ENCODE peak calls at places on chromosome 20, in seven cellular contexts. U, V, E, T, P, L and O are unnamed samples.

GRCh38 chr20:44532248-44532980 is 10.5 kb upstream of the SERINC3 start:
- DNase-seq in U (no peak), V (no peak), E (no peak), T (no peak), P (no peak), L (no peak), O (no peak)

GRCh38 chr20:38060536-38060935 is 27.0 kb downstream of the RPRD1B start:
- DNase-seq in U (peak), V (no peak), E (no peak), T (no peak), P (no peak), L (no peak), O (no peak)

GRCh38 chr20:1266167-1266973 is at the start of gene SNPH:
- DNase-seq in U (peak), V (peak), E (peak), T (peak), P (peak), L (no peak), O (peak)

GRCh38 chr20:33125983-33126382 is 42.0 kb upstream of the BPIFA2 start:
- DNase-seq in U (no peak), V (no peak), E (no peak), T (no peak), P (no peak), L (no peak), O (no peak)

GRCh38 chr20:62723768-62724420 is 15.3 kb downstream of the NTSR1 start:
- DNase-seq in U (no peak), V (no peak), E (no peak), T (peak), P (no peak), L (no peak), O (no peak)

GRCh38 chr20:10387686-10388085 is 46.3 kb downstream of the MKKS start:
- DNase-seq in U (no peak), V (no peak), E (no peak), T (no peak), P (peak), L (no peak), O (no peak)

GRCh38 chr20:64106435-64106961 is 867 bp downstream of the NPBWR2 start:
- DNase-seq in U (no peak), V (no peak), E (no peak), T (peak), P (no peak), L (no peak), O (no peak)

GRCh38 chr20:5100684-5101347 is 18.9 kb downstream of the PCNA start:
- DNase-seq in U (peak), V (peak), E (peak), T (peak), P (peak), L (no peak), O (peak)

GRCh38 chr20:60055740-60056139 is 97.5 kb downstream of the CDH26 start:
- DNase-seq in U (no peak), V (peak), E (peak), T (peak), P (no peak), L (no peak), O (no peak)

GRCh38 chr20:59787186-59787890 is 146.1 kb downstream of the SYCP2 start:
- DNase-seq in U (no peak), V (no peak), E (no peak), T (no peak), P (no peak), L (no peak), O (no peak)

GRCh38 chr20:50304883-50305635 is 114.4 kb downstream of the CEBPB start:
- DNase-seq in U (peak), V (no peak), E (peak), T (peak), P (peak), L (no peak), O (no peak)

GRCh38 chr20:4120921-4121321 is 105.6 kb upstream of the RNF24 start:
- DNase-seq in U (no peak), V (no peak), E (no peak), T (no peak), P (no peak), L (no peak), O (no peak)

GRCh38 chr20:33843854-33844253 is 32.7 kb downstream of the CHMP4B start:
- DNase-seq in U (no peak), V (peak), E (no peak), T (no peak), P (no peak), L (no peak), O (peak)

GRCh38 chr20:2210646-2211556 is 84.9 kb upstream of the TGM3 start:
- DNase-seq in U (peak), V (no peak), E (peak), T (peak), P (peak), L (no peak), O (no peak)

GRCh38 chr20:37968726-37969401 is 64.4 kb downstream of the TTI1 start:
- DNase-seq in U (no peak), V (no peak), E (no peak), T (no peak), P (no peak), L (no peak), O (no peak)

GRCh38 chr20:31606928-31607639 is 2.0 kb downstream of the ID1 start:
- DNase-seq in U (peak), V (no peak), E (no peak), T (peak), P (peak), L (no peak), O (no peak)

GRCh38 chr20:33005908-33006775 is 1.4 kb upstream of the BPIFB2 start:
- DNase-seq in U (no peak), V (no peak), E (no peak), T (no peak), P (no peak), L (no peak), O (no peak)

GRCh38 chr20:56400001-56400640 is 7.7 kb downstream of the CSTF1 start:
- DNase-seq in U (peak), V (peak), E (peak), T (no peak), P (peak), L (no peak), O (peak)

GRCh38 chr20:12808006-12808567 is 200.7 kb upstream of the SPTLC3 start:
- DNase-seq in U (no peak), V (no peak), E (no peak), T (no peak), P (no peak), L (no peak), O (no peak)

GRCh38 chr20:61045876-61046585 is 206.0 kb upstream of the CDH4 start:
- DNase-seq in U (no peak), V (no peak), E (no peak), T (no peak), P (no peak), L (peak), O (no peak)

GRCh38 chr20:4840831-4841230 is 119.1 kb downstream of the PRND start:
- DNase-seq in U (no peak), V (no peak), E (no peak), T (no peak), P (no peak), L (no peak), O (no peak)

GRCh38 chr20:8153281-8153908 is 21.3 kb downstream of the PLCB1 start:
- DNase-seq in U (peak), V (peak), E (no peak), T (no peak), P (peak), L (no peak), O (no peak)

GRCh38 chr20:45362804-45363610 is at the start of gene SYS1:
- DNase-seq in U (peak), V (peak), E (peak), T (peak), P (peak), L (peak), O (peak)